ENCODE peak calls at places on chromosome X, in seven cellular contexts. One of them, this sample, is unnamed. For H3K27me3, the result is how much of the 10 kb centered on the place peaks cover.

GRCh38 chrX:48514868-48515460 is 6.2 kb downstream of the PORCN start:
- DNase-seq in heart right ventricle: no peak
- DNase-seq in upper lobe of left lung: no peak
- DNase-seq in MM.1S: no peak
- DNase-seq in vagina: no peak
- DNase-seq in left ventricle myocardium inferior: no peak
- DNase-seq in lower lobe of right lung: no peak
- DNase-seq in this sample: no peak

GRCh38 chrX:23802431-23802830 is 19.5 kb downstream of the SAT1 start:
- DNase-seq in heart right ventricle: no peak
- DNase-seq in upper lobe of left lung: no peak
- DNase-seq in left ventricle myocardium inferior: no peak
- DNase-seq in MM.1S: peak
- DNase-seq in lower lobe of right lung: no peak
- DNase-seq in vagina: no peak
- DNase-seq in this sample: peak

GRCh38 chrX:135264210-135264609 is 12.3 kb downstream of the ETDA start:
- DNase-seq in lower lobe of right lung: no peak
- DNase-seq in upper lobe of left lung: no peak
- DNase-seq in left ventricle myocardium inferior: no peak
- DNase-seq in vagina: no peak
- DNase-seq in MM.1S: no peak
- DNase-seq in heart right ventricle: no peak
- DNase-seq in this sample: no peak

GRCh38 chrX:110675866-110676265 is 119.8 kb downstream of the CHRDL1 start:
- DNase-seq in heart right ventricle: no peak
- DNase-seq in upper lobe of left lung: no peak
- DNase-seq in left ventricle myocardium inferior: no peak
- DNase-seq in vagina: no peak
- DNase-seq in lower lobe of right lung: no peak
- DNase-seq in MM.1S: no peak
- DNase-seq in this sample: no peak

GRCh38 chrX:79281775-79282174 is 85.4 kb downstream of the ITM2A start:
- DNase-seq in lower lobe of right lung: no peak
- DNase-seq in heart right ventricle: no peak
- DNase-seq in vagina: no peak
- DNase-seq in MM.1S: no peak
- DNase-seq in upper lobe of left lung: no peak
- DNase-seq in left ventricle myocardium inferior: no peak
- DNase-seq in this sample: no peak

GRCh38 chrX:136967965-136968364 is 65.8 kb downstream of the GPR101 start:
- DNase-seq in lower lobe of right lung: no peak
- DNase-seq in upper lobe of left lung: no peak
- DNase-seq in MM.1S: no peak
- DNase-seq in left ventricle myocardium inferior: no peak
- DNase-seq in vagina: no peak
- DNase-seq in heart right ventricle: no peak
- DNase-seq in this sample: no peak

GRCh38 chrX:115690554-115691216 is 129.7 kb downstream of the PLS3 start:
- DNase-seq in vagina: no peak
- DNase-seq in heart right ventricle: peak
- DNase-seq in left ventricle myocardium inferior: no peak
- DNase-seq in MM.1S: peak
- DNase-seq in upper lobe of left lung: peak
- DNase-seq in lower lobe of right lung: no peak
- DNase-seq in this sample: peak

GRCh38 chrX:37872303-37872655 is 24.9 kb upstream of the DYNLT3 start:
- DNase-seq in upper lobe of left lung: no peak
- DNase-seq in MM.1S: no peak
- DNase-seq in heart right ventricle: no peak
- DNase-seq in lower lobe of right lung: no peak
- DNase-seq in vagina: no peak
- DNase-seq in left ventricle myocardium inferior: no peak
- DNase-seq in this sample: no peak

GRCh38 chrX:149494844-149495565 is 10.1 kb downstream of the IDS start:
- DNase-seq in lower lobe of right lung: no peak
- DNase-seq in heart right ventricle: no peak
- DNase-seq in left ventricle myocardium inferior: no peak
- DNase-seq in vagina: peak
- DNase-seq in MM.1S: no peak
- DNase-seq in upper lobe of left lung: no peak
- DNase-seq in this sample: no peak

GRCh38 chrX:80808160-80808735 is 1.4 kb downstream of the BRWD3 start:
- DNase-seq in MM.1S: peak
- DNase-seq in vagina: no peak
- DNase-seq in upper lobe of left lung: peak
- DNase-seq in heart right ventricle: peak
- DNase-seq in left ventricle myocardium inferior: peak
- DNase-seq in lower lobe of right lung: peak
- DNase-seq in this sample: peak

GRCh38 chrX:103157511-103158316 is 57.2 kb upstream of the BEX4 start:
- DNase-seq in heart right ventricle: peak
- DNase-seq in left ventricle myocardium inferior: no peak
- DNase-seq in MM.1S: peak
- DNase-seq in upper lobe of left lung: no peak
- DNase-seq in lower lobe of right lung: no peak
- DNase-seq in vagina: no peak
- DNase-seq in this sample: peak

GRCh38 chrX:51395807-51396728 is 63.4 kb downstream of the NUDT10 start:
- DNase-seq in vagina: no peak
- DNase-seq in upper lobe of left lung: peak
- DNase-seq in left ventricle myocardium inferior: no peak
- DNase-seq in MM.1S: peak
- DNase-seq in lower lobe of right lung: peak
- DNase-seq in heart right ventricle: peak
- DNase-seq in this sample: peak
- H3K27me3 ChIP-seq in vagina: under half
- H3K27me3 ChIP-seq in upper lobe of left lung: under half
- H3K27me3 ChIP-seq in left ventricle myocardium inferior: under half
- H3K27me3 ChIP-seq in MM.1S: under half
- H3K27me3 ChIP-seq in lower lobe of right lung: under half
- H3K27me3 ChIP-seq in heart right ventricle: under half
- H3K27me3 ChIP-seq in this sample: under half

GRCh38 chrX:8721536-8721935 is 10.4 kb downstream of the ANOS1 start:
- DNase-seq in lower lobe of right lung: no peak
- DNase-seq in upper lobe of left lung: no peak
- DNase-seq in vagina: no peak
- DNase-seq in left ventricle myocardium inferior: no peak
- DNase-seq in heart right ventricle: no peak
- DNase-seq in MM.1S: no peak
- DNase-seq in this sample: no peak
- H3K4me3 ChIP-seq in lower lobe of right lung: no peak
- H3K4me3 ChIP-seq in upper lobe of left lung: no peak
- H3K4me3 ChIP-seq in vagina: no peak
- H3K4me3 ChIP-seq in left ventricle myocardium inferior: no peak
- H3K4me3 ChIP-seq in heart right ventricle: no peak
- H3K4me3 ChIP-seq in MM.1S: no peak
- H3K4me3 ChIP-seq in this sample: no peak

GRCh38 chrX:39930777-39931553 is 166.8 kb downstream of the BCOR start:
- DNase-seq in left ventricle myocardium inferior: no peak
- DNase-seq in heart right ventricle: peak
- DNase-seq in MM.1S: no peak
- DNase-seq in vagina: no peak
- DNase-seq in lower lobe of right lung: no peak
- DNase-seq in upper lobe of left lung: no peak
- DNase-seq in this sample: no peak
- TF ChIP-seq CTCF in left ventricle myocardium inferior: no peak
- TF ChIP-seq CTCF in heart right ventricle: no peak
- TF ChIP-seq CTCF in MM.1S: no peak
- TF ChIP-seq CTCF in vagina: no peak
- TF ChIP-seq CTCF in lower lobe of right lung: no peak
- TF ChIP-seq CTCF in upper lobe of left lung: no peak
- TF ChIP-seq CTCF in this sample: no peak

DNA sequence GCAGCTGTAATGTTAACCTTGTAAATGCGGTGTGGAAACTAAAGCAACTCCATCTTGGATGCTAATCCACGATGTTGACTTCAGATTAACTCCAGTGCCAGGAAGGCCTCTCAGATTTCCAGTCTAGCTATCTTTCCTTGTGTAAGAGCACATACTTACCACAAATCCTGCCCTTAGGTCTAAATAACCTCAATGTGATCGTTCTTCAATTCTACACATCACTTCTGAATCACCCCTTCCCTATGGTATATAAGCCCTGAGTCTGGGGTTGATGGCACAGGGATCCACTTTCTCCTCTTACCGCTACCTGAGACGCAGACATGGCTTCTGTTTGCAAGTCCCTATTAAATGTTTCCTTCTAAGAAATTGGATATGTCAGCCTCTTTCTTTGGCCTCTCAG is 17.5 kb upstream of the ZNF41 start:
- DNase-seq in vagina: no peak
- DNase-seq in left ventricle myocardium inferior: no peak
- DNase-seq in upper lobe of left lung: no peak
- DNase-seq in heart right ventricle: no peak
- DNase-seq in lower lobe of right lung: no peak
- DNase-seq in MM.1S: no peak
- DNase-seq in this sample: no peak
- H3K27me3 ChIP-seq in vagina: under half
- H3K27me3 ChIP-seq in left ventricle myocardium inferior: under half
- H3K27me3 ChIP-seq in upper lobe of left lung: under half
- H3K27me3 ChIP-seq in heart right ventricle: under half
- H3K27me3 ChIP-seq in lower lobe of right lung: under half
- H3K27me3 ChIP-seq in MM.1S: under half
- H3K27me3 ChIP-seq in this sample: under half

GRCh38 chrX:130111220-130111934 is 1.1 kb upstream of the ELF4 start:
- DNase-seq in heart right ventricle: no peak
- DNase-seq in vagina: peak
- DNase-seq in lower lobe of right lung: no peak
- DNase-seq in left ventricle myocardium inferior: no peak
- DNase-seq in upper lobe of left lung: no peak
- DNase-seq in MM.1S: no peak
- DNase-seq in this sample: no peak
- H3K4me3 ChIP-seq in heart right ventricle: peak
- H3K4me3 ChIP-seq in vagina: peak
- H3K4me3 ChIP-seq in lower lobe of right lung: peak
- H3K4me3 ChIP-seq in left ventricle myocardium inferior: peak
- H3K4me3 ChIP-seq in upper lobe of left lung: peak
- H3K4me3 ChIP-seq in MM.1S: no peak
- H3K4me3 ChIP-seq in this sample: no peak

DNA sequence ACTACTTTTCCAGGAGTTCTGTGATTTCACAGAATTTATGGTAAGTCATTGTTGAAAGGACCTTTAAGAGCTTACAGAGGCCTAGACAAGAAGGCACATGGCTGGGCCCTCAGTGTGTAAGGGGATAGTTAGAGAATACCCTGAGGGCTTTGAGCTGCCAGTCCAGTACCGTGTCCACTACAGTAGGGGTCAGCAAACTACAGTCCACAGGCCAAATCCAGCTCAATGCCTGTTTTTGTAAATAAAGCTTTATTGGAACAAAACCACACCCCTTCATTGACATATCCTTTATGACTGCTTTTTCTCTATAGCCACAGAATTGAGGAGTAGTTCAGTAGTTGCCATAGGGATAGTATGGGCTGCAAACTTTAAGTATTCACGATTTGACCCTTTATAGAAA is 176.2 kb downstream of the MID1 start:
- DNase-seq in MM.1S: no peak
- DNase-seq in left ventricle myocardium inferior: no peak
- DNase-seq in upper lobe of left lung: no peak
- DNase-seq in lower lobe of right lung: no peak
- DNase-seq in vagina: no peak
- DNase-seq in heart right ventricle: no peak
- DNase-seq in this sample: no peak
- TF ChIP-seq CTCF in MM.1S: no peak
- TF ChIP-seq CTCF in left ventricle myocardium inferior: peak
- TF ChIP-seq CTCF in upper lobe of left lung: no peak
- TF ChIP-seq CTCF in lower lobe of right lung: no peak
- TF ChIP-seq CTCF in vagina: no peak
- TF ChIP-seq CTCF in heart right ventricle: no peak
- TF ChIP-seq CTCF in this sample: no peak

DNA sequence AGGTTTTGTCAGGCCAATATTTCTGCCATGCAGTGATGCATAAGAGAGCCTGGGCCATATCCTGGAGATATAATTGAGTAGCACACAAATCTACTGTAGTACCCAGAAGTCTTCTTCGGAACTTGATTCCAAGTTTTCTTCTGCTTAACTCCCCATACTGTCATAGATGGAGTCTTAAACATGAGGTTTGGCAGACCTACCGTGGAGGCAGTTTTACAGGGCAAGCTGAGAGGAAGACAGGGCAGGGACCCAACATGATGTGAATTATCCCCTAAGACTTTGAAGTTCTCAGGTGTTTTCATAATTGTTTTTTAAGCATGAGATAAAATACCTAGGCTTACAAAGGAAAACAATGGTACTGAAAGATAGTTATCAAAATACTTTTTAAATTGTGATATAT is 18.2 kb downstream of the NHSL2 start:
- DNase-seq in lower lobe of right lung: no peak
- DNase-seq in left ventricle myocardium inferior: no peak
- DNase-seq in heart right ventricle: no peak
- DNase-seq in vagina: no peak
- DNase-seq in upper lobe of left lung: no peak
- DNase-seq in MM.1S: no peak
- DNase-seq in this sample: no peak
- H3K27me3 ChIP-seq in lower lobe of right lung: under half
- H3K27me3 ChIP-seq in left ventricle myocardium inferior: under half
- H3K27me3 ChIP-seq in heart right ventricle: under half
- H3K27me3 ChIP-seq in vagina: under half
- H3K27me3 ChIP-seq in upper lobe of left lung: under half
- H3K27me3 ChIP-seq in MM.1S: under half
- H3K27me3 ChIP-seq in this sample: under half

GRCh38 chrX:155767101-155767878 is 113.9 kb upstream of the VAMP7 start:
- DNase-seq in MM.1S: peak
- DNase-seq in upper lobe of left lung: peak
- DNase-seq in lower lobe of right lung: peak
- DNase-seq in heart right ventricle: peak
- DNase-seq in left ventricle myocardium inferior: peak
- DNase-seq in vagina: no peak
- DNase-seq in this sample: peak

GRCh38 chrX:155766321-155766720 is 114.8 kb upstream of the VAMP7 start:
- DNase-seq in MM.1S: no peak
- DNase-seq in left ventricle myocardium inferior: no peak
- DNase-seq in vagina: no peak
- DNase-seq in heart right ventricle: no peak
- DNase-seq in upper lobe of left lung: no peak
- DNase-seq in lower lobe of right lung: no peak
- DNase-seq in this sample: peak

GRCh38 chrX:155768036-155768769 is 112.9 kb upstream of the VAMP7 start:
- DNase-seq in upper lobe of left lung: no peak
- DNase-seq in heart right ventricle: no peak
- DNase-seq in left ventricle myocardium inferior: no peak
- DNase-seq in vagina: no peak
- DNase-seq in MM.1S: no peak
- DNase-seq in lower lobe of right lung: peak
- DNase-seq in this sample: peak
- H3K4me3 ChIP-seq in upper lobe of left lung: peak
- H3K4me3 ChIP-seq in heart right ventricle: peak
- H3K4me3 ChIP-seq in left ventricle myocardium inferior: peak
- H3K4me3 ChIP-seq in vagina: peak
- H3K4me3 ChIP-seq in MM.1S: peak
- H3K4me3 ChIP-seq in lower lobe of right lung: peak
- H3K4me3 ChIP-seq in this sample: peak

DNA sequence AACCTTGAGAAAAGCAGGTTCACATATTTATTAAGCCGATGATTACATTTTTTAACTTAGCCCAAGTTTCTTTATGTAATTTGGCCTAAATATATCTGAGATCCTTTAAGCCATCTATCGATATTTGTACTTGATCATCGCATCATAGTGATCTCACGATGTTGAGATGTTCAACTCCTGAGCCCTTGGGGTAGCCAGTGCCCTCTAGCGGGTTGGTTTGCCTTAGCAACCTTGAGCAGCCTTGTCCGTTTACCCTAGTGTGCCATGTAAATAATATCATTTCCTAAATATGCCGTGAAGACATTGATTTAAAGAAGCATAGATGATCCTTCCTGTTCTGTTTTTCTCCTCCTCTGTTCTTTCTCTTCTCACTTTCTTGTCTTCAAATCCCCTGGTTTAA is 432.2 kb downstream of the RPA4 start:
- DNase-seq in upper lobe of left lung: no peak
- DNase-seq in left ventricle myocardium inferior: no peak
- DNase-seq in vagina: no peak
- DNase-seq in lower lobe of right lung: no peak
- DNase-seq in heart right ventricle: no peak
- DNase-seq in MM.1S: no peak
- DNase-seq in this sample: no peak
- TF ChIP-seq CTCF in upper lobe of left lung: no peak
- TF ChIP-seq CTCF in left ventricle myocardium inferior: no peak
- TF ChIP-seq CTCF in vagina: no peak
- TF ChIP-seq CTCF in lower lobe of right lung: no peak
- TF ChIP-seq CTCF in heart right ventricle: no peak
- TF ChIP-seq CTCF in MM.1S: peak
- TF ChIP-seq CTCF in this sample: no peak